ENCODE peak calls at places on chromosomes 11 and 22, in six cellular contexts. X is K562, M is HCT116, P is H1, C is SK-N-SH, I is HepG2. O is an unnamed sample.

GRCh38 chr22:36244522-36245391 is 5.4 kb upstream of the APOL2 start:
- DNase-seq in X (no peak), M (no peak), P (no peak), C (no peak), I (no peak), O (no peak)

GRCh38 chr11:92870241-92870826 is 99.1 kb upstream of the MTNR1B start:
- DNase-seq in X (no peak), M (no peak), P (no peak), C (no peak), I (no peak), O (no peak)

GRCh38 chr22:46043816-46044717 is 67.1 kb upstream of the WNT7B start:
- DNase-seq in X (no peak), M (no peak), P (peak; percentile 64), C (no peak), I (no peak), O (no peak)

GRCh38 chr22:44815099-44816070 is 63.0 kb downstream of the ARHGAP8 start:
- DNase-seq in X (no peak), M (no peak), P (no peak), C (no peak), I (no peak), O (no peak)

GRCh38 chr11:117189191-117189940 is 9.8 kb upstream of the TAGLN start:
- DNase-seq in X (no peak), M (no peak), P (no peak), C (no peak), I (no peak), O (peak; percentile 68)

GRCh38 chr22:22770280-22770871 is 117.2 kb upstream of the IGLL5 start:
- DNase-seq in X (peak; percentile 100), M (no peak), P (peak; percentile 92), C (peak; percentile 66), I (peak; percentile 30), O (no peak)

GRCh38 chr11:119807402-119807801 is 78.4 kb upstream of the NECTIN1 start:
- DNase-seq in X (no peak), M (no peak), P (no peak), C (no peak), I (no peak), O (no peak)

GRCh38 chr22:41563051-41563711 is 2.4 kb downstream of the CSDC2 start:
- DNase-seq in X (peak; percentile 60), M (no peak), P (no peak), C (no peak), I (peak; percentile 43), O (no peak)

GRCh38 chr22:30868663-30869385 is 99.8 kb downstream of the MORC2 start:
- DNase-seq in X (no peak), M (no peak), P (no peak), C (peak; percentile 30), I (no peak), O (no peak)

GRCh38 chr11:64916040-64916847 is 765 bp downstream of the ATG2A start:
- DNase-seq in X (peak; percentile 69), M (no peak), P (no peak), C (peak; percentile 70), I (peak; percentile 55), O (no peak)

GRCh38 chr22:19750666-19751490 is 9.7 kb upstream of the TBX1 start:
- DNase-seq in X (no peak), M (no peak), P (no peak), C (no peak), I (no peak), O (no peak)

GRCh38 chr11:124946735-124947141 is 7.3 kb upstream of the CCDC15 start:
- DNase-seq in X (no peak), M (no peak), P (no peak), C (no peak), I (no peak), O (no peak)

DNA sequence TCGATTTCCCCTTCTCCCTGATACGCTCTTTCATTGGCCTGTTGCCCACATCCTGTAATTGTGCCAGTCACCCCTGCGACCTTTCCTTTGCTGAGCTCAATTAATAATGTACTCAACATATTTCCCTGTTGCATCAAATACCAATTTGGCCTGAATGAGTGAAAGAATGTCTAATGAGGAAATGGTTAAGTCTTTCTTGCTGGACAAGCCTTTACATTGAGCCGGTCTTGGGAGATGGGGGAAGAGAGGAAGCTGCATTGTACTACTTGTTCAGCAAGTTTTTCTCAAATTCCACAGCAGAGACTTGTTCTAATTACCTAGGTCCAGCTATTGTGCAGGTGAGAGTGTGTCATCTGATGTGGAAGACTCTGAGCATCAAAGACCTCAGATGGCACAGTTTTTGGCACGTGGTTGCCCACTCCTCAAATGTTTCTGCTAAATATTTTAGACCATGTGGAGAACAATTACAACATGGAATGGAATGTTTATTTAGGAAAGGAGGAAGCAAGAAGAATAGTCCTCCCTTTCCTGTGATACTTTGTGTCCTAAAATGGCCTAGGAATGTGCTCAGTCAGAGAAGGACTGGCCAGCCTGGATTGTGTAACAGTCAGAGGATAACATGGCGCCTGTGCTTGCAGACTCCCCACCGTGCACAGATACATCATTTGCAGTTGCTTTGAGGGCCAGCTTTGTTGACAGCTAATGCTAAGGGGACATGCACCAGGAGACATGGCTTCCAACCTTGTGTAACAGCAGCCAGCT is 129.5 kb upstream of the E2F8 start:
- DNase-seq in X (no peak), M (no peak), P (no peak), C (no peak), I (no peak), O (no peak)
- H2AFZ ChIP-seq in X (no peak overlapping the region), M (no peak overlapping the region), P (no peak overlapping the region), C (no peak overlapping the region), I (no peak overlapping the region), O (no peak overlapping the region)

GRCh38 chr11:88282789-88283188 is 54.7 kb downstream of the CTSC start:
- DNase-seq in X (no peak), M (no peak), P (no peak), C (no peak), I (no peak), O (no peak)

GRCh38 chr11:88280673-88281316 is 56.7 kb downstream of the CTSC start:
- DNase-seq in X (no peak), M (no peak), P (no peak), C (no peak), I (no peak), O (no peak)

GRCh38 chr11:88275636-88276035 is 61.9 kb downstream of the CTSC start:
- DNase-seq in X (no peak), M (no peak), P (no peak), C (no peak), I (no peak), O (no peak)

GRCh38 chr11:88284306-88285057 is 53.1 kb downstream of the CTSC start:
- DNase-seq in X (no peak), M (no peak), P (no peak), C (no peak), I (no peak), O (no peak)

DNA sequence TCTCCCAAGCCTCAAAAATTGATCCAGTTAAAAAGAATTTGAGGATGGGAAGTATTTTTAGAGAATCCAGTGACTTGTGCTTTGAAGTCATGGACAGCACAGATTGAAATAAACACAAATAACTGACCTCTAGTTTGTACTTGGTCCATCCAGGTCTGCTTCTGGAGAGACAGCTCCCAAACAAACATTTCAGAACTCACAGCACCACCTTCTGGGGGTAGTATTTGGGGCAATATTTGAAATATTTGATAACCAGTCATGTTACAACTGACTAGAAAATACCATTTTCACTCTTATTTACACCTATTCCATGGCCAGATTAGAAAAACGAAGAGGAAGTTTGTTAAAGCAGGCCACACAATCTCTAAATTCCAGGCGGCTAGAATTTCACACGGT is 56.2 kb downstream of the CTSC start:
- DNase-seq in X (no peak), M (no peak), P (no peak), C (no peak), I (no peak), O (no peak)
- TF ChIP-seq SIN3A in X (no peak), M (no peak), P (no peak), C (no peak), I (no peak), O (no peak)

GRCh38 chr11:74472030-74472429 is 4.7 kb upstream of the KCNE3 start:
- DNase-seq in X (no peak), M (no peak), P (no peak), C (no peak), I (no peak), O (no peak)
- H2AFZ ChIP-seq in X (no peak overlapping the region), M (no peak overlapping the region), P (no peak overlapping the region), C (no peak overlapping the region), I (no peak overlapping the region), O (no peak overlapping the region)

DNA sequence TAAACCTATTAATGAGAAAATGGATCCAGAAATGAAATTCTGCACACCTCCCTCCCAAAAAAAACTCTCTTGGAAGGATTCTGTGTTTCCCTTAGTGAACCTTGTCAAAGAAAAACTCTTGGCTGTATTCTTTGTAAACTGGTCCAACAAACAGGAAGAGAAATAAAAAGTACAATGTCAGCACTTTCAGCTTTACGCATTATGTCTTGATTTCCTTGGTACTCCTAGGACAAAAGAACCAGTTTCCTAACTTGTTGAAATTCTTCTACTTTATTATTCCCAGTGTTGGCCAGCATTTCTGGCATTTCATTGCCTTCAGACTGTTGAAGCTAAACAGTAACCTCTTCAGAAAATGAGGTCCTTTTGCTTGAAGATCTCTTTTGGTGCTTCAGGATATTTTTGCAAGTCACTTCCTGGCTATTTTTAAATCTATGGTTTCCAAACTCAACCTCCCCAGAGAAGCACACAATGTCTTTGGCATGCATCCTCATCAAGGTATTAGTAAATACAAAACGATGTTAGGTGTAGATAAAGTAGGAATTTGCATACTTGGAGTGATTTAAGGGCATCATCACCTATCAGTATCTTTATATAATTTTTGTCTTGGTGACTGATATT is 342.7 kb downstream of the AASDHPPT start:
- DNase-seq in X (no peak), M (no peak), P (no peak), C (no peak), I (no peak), O (no peak)
- TF ChIP-seq SIN3A in X (no peak), M (no peak), P (no peak), C (no peak), I (no peak), O (no peak)